ENCODE peak calls at places on chromosomes 11 and 22, in nine cellular contexts. J is kidney, H is sigmoid colon, X is esophagus squamous epithelium, U is foreskin fibroblast, I is thyroid gland, B is H9, L is cardiac muscle cell, D is mesothelial cell of epicardium. F is an unnamed sample.
A peak's percentile ranks its signal among the peaks of the same experiment; 100 is the strongest.

GRCh38 chr11:104095791-104096190 is 59.4 kb downstream of the DDI1 start:
- DNase-seq in D (no peak), X (no peak), U (peak; percentile 15), B (no peak), I (no peak), H (no peak), L (no peak), J (no peak), F (no peak)

GRCh38 chr22:33785283-33785991 is 134.8 kb downstream of the LARGE1 start:
- DNase-seq in D (no peak), H (no peak), U (no peak), B (no peak), J (no peak), L (no peak), X (no peak), I (no peak), F (no peak)

GRCh38 chr11:100004541-100004940 is 682.5 kb upstream of the ARHGAP42 start:
- DNase-seq in U (no peak), L (no peak), B (no peak), J (no peak), I (no peak), X (no peak), D (no peak), H (no peak), F (no peak)

GRCh38 chr11:107018274-107018901 is at the start of gene GUCY1A2:
- DNase-seq in L (peak; percentile 46), D (peak; percentile 46), J (peak; percentile 82), I (peak; percentile 24), B (peak; percentile 59), H (peak; percentile 55), X (no peak), U (peak; percentile 41), F (peak; percentile 34)

GRCh38 chr11:46246514-46246913 is 30.9 kb upstream of the CREB3L1 start:
- DNase-seq in J (no peak), X (no peak), D (no peak), H (no peak), I (no peak), U (peak; percentile 67), L (no peak), B (no peak), F (no peak)

GRCh38 chr11:6498121-6498520 is 1.0 kb downstream of the DNHD1 start:
- DNase-seq in B (no peak), I (no peak), H (no peak), X (no peak), D (no peak), L (no peak), U (peak; percentile 78), J (no peak), F (no peak)

GRCh38 chr22:33274214-33274828 is 216.1 kb upstream of the SYN3 start:
- DNase-seq in H (no peak), I (peak; percentile 9), U (no peak), X (no peak), L (peak; percentile 20), J (no peak), B (peak; percentile 71), D (no peak), F (no peak)

GRCh38 chr22:50500452-50500851 is 7.0 kb downstream of the LMF2 start:
- DNase-seq in H (no peak), X (no peak), I (no peak), B (no peak), L (no peak), J (no peak), D (no peak), U (no peak), F (no peak)

GRCh38 chr22:27717094-27717493 is 84.5 kb downstream of the MN1 start:
- DNase-seq in X (no peak), B (no peak), L (no peak), D (no peak), J (no peak), U (no peak), H (no peak), I (no peak), F (no peak)

GRCh38 chr11:808427-809286 is 1.1 kb upstream of the RPLP2 start:
- DNase-seq in U (no peak), L (no peak), B (no peak), H (peak; percentile 93), I (no peak), D (no peak), X (no peak), J (no peak), F (no peak)

GRCh38 chr11:43576834-43577521 is 103.6 kb upstream of the HSD17B12 start:
- DNase-seq in I (peak; percentile 55), H (no peak), X (no peak), U (peak; percentile 74), J (no peak), L (peak; percentile 89), D (no peak), B (peak; percentile 86), F (no peak)

GRCh38 chr11:119056397-119056999 is 507 bp downstream of the HYOU1 start:
- DNase-seq in J (peak; percentile 88), U (peak; percentile 30), D (no peak), H (peak; percentile 77), I (peak; percentile 35), L (peak; percentile 38), X (no peak), B (peak; percentile 60), F (no peak)

GRCh38 chr22:22867996-22868715 is 19.5 kb upstream of the IGLL5 start:
- DNase-seq in B (no peak), X (no peak), D (no peak), L (no peak), U (no peak), H (no peak), J (no peak), I (no peak), F (no peak)

GRCh38 chr22:22866381-22867111 is 21.1 kb upstream of the IGLL5 start:
- DNase-seq in I (no peak), U (peak; percentile 20), H (no peak), D (no peak), J (no peak), X (no peak), B (no peak), L (no peak), F (no peak)

GRCh38 chr22:22871536-22872278 is 15.9 kb upstream of the IGLL5 start:
- DNase-seq in H (no peak), U (no peak), I (no peak), D (no peak), B (no peak), X (no peak), L (no peak), J (no peak), F (no peak)

GRCh38 chr22:22872722-22873708 is 14.6 kb upstream of the IGLL5 start:
- DNase-seq in U (no peak), J (no peak), D (peak; percentile 21), I (no peak), H (no peak), L (no peak), X (no peak), B (peak; percentile 4), F (no peak)

DNA sequence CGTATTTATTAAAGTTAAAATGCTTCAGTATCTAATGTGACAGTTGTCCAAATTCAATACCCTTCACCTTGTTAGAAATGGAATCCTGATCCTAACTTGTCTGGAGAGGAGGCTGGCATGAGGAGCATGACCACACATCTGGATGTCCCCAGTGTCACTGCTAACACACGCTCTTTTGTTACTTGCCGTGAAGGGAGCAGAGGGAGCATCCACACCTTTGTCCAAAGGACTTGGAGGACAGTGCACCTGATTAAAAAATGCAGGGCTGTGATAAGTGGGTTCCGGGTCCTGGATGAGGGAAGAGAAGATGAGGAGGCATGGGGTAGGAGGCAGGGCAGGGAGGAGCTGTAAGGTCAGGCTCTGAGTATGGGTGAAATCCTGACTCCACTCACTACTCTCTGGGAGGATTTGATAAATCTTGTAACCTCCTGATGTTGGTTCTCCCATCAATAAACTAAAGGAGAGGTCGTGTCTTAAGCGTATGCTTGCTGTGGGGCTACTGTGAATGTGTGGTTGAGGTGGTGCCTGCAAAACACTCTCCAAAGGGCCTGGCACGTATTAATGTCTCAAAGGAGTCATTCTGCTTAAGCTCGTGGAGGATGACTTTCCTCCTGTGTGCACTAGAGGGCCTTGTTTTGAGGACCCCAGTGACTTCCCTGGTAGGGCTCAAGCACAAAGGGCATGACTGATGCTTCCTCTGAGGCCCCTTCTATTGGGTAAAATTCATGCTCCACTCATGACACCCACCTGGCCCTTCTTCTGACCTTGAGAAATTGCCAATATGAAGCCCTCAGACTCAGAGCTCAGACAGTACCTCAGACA is 16.8 kb upstream of the IGLL5 start:
- DNase-seq in B (peak; percentile 49), I (no peak), L (no peak), X (no peak), U (no peak), J (no peak), H (no peak), D (no peak), F (no peak)
- TF ChIP-seq CTCF in B (peak; percentile 55), I (no peak), L (no peak), X (no peak), U (no peak), J (no peak), H (no peak), D (no peak), F (no peak)

GRCh38 chr22:46776486-46776826 is 14.0 kb downstream of the TBC1D22A start:
- DNase-seq in D (no peak), L (no peak), B (no peak), J (no peak), X (no peak), U (no peak), H (no peak), I (no peak), F (no peak)

GRCh38 chr22:46774456-46775363 is 12.3 kb downstream of the TBC1D22A start:
- DNase-seq in X (no peak), B (no peak), J (peak; percentile 66), U (no peak), L (no peak), H (no peak), I (no peak), D (no peak), F (no peak)

GRCh38 chr22:46775789-46776485 is 13.5 kb downstream of the TBC1D22A start:
- DNase-seq in H (no peak), D (no peak), I (no peak), U (no peak), X (no peak), L (no peak), J (peak; percentile 64), B (no peak), F (no peak)

GRCh38 chr22:46776876-46777608 is 14.6 kb downstream of the TBC1D22A start:
- DNase-seq in J (no peak), B (no peak), U (no peak), X (no peak), D (no peak), H (no peak), I (no peak), L (no peak), F (no peak)

GRCh38 chr22:46775364-46775758 is 12.9 kb downstream of the TBC1D22A start:
- DNase-seq in H (no peak), B (no peak), L (no peak), U (no peak), D (no peak), J (no peak), X (no peak), I (no peak), F (no peak)
- TF ChIP-seq CTCF in H (no peak), B (no peak), L (no peak), U (no peak), D (no peak), J (no peak), X (no peak), I (no peak), F (no peak)

GRCh38 chr22:20646377-20646776 is 127.5 kb upstream of the SERPIND1 start:
- DNase-seq in I (no peak), U (no peak), J (no peak), X (no peak), L (no peak), B (peak; percentile 6), D (no peak), H (no peak), F (no peak)
- TF ChIP-seq CTCF in I (no peak), U (no peak), J (no peak), X (no peak), L (no peak), B (no peak), D (no peak), H (no peak), F (no peak)

GRCh38 chr11:131511794-131512193 is 141.4 kb downstream of the NTM start:
- DNase-seq in B (peak; percentile 72), I (peak; percentile 70), J (no peak), D (peak; percentile 58), L (peak; percentile 54), H (no peak), X (no peak), U (no peak), F (no peak)
- TF ChIP-seq CTCF in B (peak; percentile 81), I (peak; percentile 23), J (peak; percentile 65), D (peak; percentile 46), L (peak; percentile 58), H (peak; percentile 48), X (no peak), U (peak; percentile 35), F (peak; percentile 47)